ENCODE peak calls at places on chromosomes 16 and 17, in five cellular contexts. A is IMR-90, Y is prostate gland, V is GM12891, D is HCT116. C is an unnamed sample.

GRCh38 chr16:35574454-35575431 is 2115.3 kb downstream of the TP53TG3F start:
- DNase-seq in Y (no peak), A (no peak), D (no peak), V (no peak), C (no peak)

GRCh38 chr16:73143681-73144370 is 95.9 kb upstream of the ZFHX3 start:
- DNase-seq in D (no peak), V (no peak), Y (no peak), A (no peak), C (no peak)

GRCh38 chr16:17063156-17063555 is 407.6 kb downstream of the XYLT1 start:
- DNase-seq in A (no peak), V (no peak), D (no peak), Y (no peak), C (no peak)

GRCh38 chr16:53598513-53599266 is 95.7 kb upstream of the AKTIP start:
- DNase-seq in V (no peak), D (no peak), Y (no peak), A (no peak), C (no peak)

GRCh38 chr17:5758651-5759050 is 174.3 kb upstream of the NLRP1 start:
- DNase-seq in D (peak), A (peak), V (no peak), Y (no peak), C (peak)

GRCh38 chr16:74309789-74310781 is 13.5 kb downstream of the PSMD7 start:
- DNase-seq in A (peak), Y (peak), V (peak), D (peak), C (peak)

GRCh38 chr17:64171041-64171440 is 41.1 kb upstream of the ERN1 start:
- DNase-seq in V (no peak), D (no peak), Y (no peak), A (no peak), C (no peak)

GRCh38 chr17:78357177-78357586 is 2.7 kb downstream of the SOCS3 start:
- DNase-seq in A (peak), D (no peak), V (no peak), Y (no peak), C (no peak)

GRCh38 chr16:48531011-48531962 is 78.7 kb downstream of the N4BP1 start:
- DNase-seq in D (no peak), A (no peak), V (no peak), Y (no peak), C (no peak)

GRCh38 chr16:75506567-75506966 is 11.3 kb upstream of the CHST6 start:
- DNase-seq in A (peak), Y (no peak), D (peak), V (no peak), C (peak)

GRCh38 chr17:15213381-15214087 is 51.6 kb downstream of the PMP22 start:
- DNase-seq in V (no peak), D (no peak), A (peak), Y (no peak), C (peak)

GRCh38 chr17:76550712-76551615 is 11.1 kb downstream of the PRCD start:
- DNase-seq in A (peak), Y (peak), V (no peak), D (no peak), C (peak)

GRCh38 chr17:79135011-79135410 is 60.4 kb downstream of the ENGASE start:
- DNase-seq in Y (no peak), A (no peak), D (no peak), V (no peak), C (no peak)

GRCh38 chr17:6483507-6483906 is 39.3 kb downstream of the PIMREG start:
- DNase-seq in D (no peak), V (no peak), Y (no peak), A (no peak), C (no peak)

GRCh38 chr16:54282202-54282922 is 4.2 kb downstream of the IRX3 start:
- DNase-seq in D (peak), Y (peak), A (no peak), V (no peak), C (peak)

GRCh38 chr17:16933317-16934132 is 38.4 kb downstream of the TNFRSF13B start:
- DNase-seq in A (no peak), D (no peak), V (no peak), Y (no peak), C (no peak)

GRCh38 chr16:81485225-81485624 is 40.6 kb downstream of the CMIP start:
- DNase-seq in A (no peak), V (no peak), Y (no peak), D (no peak), C (no peak)

GRCh38 chr16:13036600-13036999 is 135.2 kb downstream of the SHISA9 start:
- DNase-seq in A (peak), Y (peak), D (no peak), V (no peak), C (peak)

GRCh38 chr16:10387378-10387681 is 1.5 kb downstream of the ATF7IP2 start:
- DNase-seq in A (no peak), V (no peak), D (no peak), Y (no peak), C (peak)

GRCh38 chr16:50300942-50301625 is 34.7 kb downstream of the ADCY7 start:
- DNase-seq in D (no peak), Y (no peak), A (peak), V (no peak), C (no peak)

GRCh38 chr17:39196820-39197331 is 593 bp downstream of the CACNB1 start:
- DNase-seq in A (no peak), D (no peak), Y (no peak), V (no peak), C (no peak)

GRCh38 chr17:39197380-39198185 is at the start of gene CACNB1:
- DNase-seq in V (peak), Y (peak), D (no peak), A (peak), C (peak)

GRCh38 chr17:39194985-39195524 is 2.4 kb downstream of the CACNB1 start:
- DNase-seq in V (no peak), A (no peak), D (no peak), Y (no peak), C (no peak)

GRCh38 chr17:39195568-39196160 is 1.8 kb downstream of the CACNB1 start:
- DNase-seq in A (no peak), Y (no peak), D (no peak), V (no peak), C (no peak)

DNA sequence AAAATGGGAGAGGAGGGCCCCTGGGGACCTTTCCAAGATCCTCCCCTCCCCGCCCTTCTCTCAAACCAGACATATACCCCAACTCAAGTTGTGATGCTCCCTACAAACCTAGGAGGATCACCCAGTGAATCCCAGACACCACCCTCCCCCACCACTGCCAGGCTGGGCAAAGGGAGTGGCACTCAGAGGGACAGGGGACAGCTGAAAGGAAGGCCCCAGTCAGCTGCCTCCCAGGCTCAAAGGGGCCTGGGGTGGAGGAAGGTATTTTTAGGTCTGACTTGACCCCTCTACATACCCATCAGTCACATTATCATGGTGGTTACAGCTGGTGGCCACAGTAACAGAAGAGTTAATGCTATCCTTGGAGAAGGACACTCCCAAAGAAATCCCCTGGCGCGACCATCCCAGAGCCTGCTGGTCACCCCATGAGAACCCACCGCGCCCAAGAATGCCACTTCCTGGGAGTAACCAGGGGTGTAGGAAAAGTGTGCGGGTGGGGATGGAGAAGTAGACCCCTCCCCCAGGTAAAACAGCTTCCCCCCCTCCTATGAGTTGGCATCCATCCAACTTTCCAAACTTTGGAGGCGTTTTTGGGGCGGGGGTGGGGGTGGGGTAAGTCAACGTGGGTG is 1.2 kb downstream of the CACNB1 start:
- DNase-seq in D (no peak), A (no peak), Y (no peak), V (no peak), C (no peak)
- TF ChIP-seq POLR2A in D (no peak), A (no peak), Y (no peak), V (no peak), C (no peak)

DNA sequence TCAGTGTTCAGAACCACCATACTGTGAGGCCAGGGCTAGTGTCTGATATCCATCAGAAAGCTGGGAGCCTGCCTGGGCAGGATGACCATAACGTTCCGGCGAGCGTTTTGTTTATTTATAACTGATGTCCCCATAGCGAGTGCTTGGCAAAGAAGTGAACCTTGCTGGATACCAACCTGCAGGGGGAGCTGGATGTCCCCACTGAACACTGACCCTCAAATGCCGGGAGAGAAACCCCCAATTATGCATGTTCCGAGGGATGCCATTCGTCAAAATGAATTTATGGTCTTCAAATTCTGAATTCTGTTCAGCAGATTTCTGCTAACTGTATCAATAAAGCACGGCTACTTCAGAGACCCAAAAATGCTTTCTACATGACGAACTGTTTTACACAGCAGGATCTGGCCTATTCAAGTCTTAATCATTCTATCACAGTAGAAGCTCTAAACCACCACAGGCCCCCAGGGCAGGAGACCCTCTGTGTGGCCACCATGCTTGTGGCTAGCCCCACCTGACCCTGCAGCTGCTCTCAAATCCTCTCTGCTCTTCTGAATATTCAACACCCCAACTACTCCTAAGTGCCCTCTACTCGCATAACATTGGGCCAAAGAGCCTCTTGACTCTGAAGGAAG is 15.2 kb downstream of the MED24 start:
- DNase-seq in Y (peak), D (peak), A (peak), V (no peak), C (peak)
- TF ChIP-seq POLR2A in Y (no peak), D (no peak), A (no peak), V (no peak), C (no peak)

GRCh38 chr17:39208893-39209292 is 8.8 kb downstream of the RPL19 start:
- DNase-seq in Y (no peak), A (no peak), V (peak), D (no peak), C (peak)

GRCh38 chr17:39208136-39208535 is 8.1 kb downstream of the RPL19 start:
- DNase-seq in A (peak), D (no peak), Y (no peak), V (no peak), C (no peak)

GRCh38 chr17:39212200-39212810 is 12.2 kb downstream of the RPL19 start:
- DNase-seq in A (no peak), Y (no peak), V (no peak), D (no peak), C (no peak)

GRCh38 chr17:39210093-39210434 is 10.0 kb downstream of the RPL19 start:
- DNase-seq in V (no peak), Y (no peak), D (no peak), A (no peak), C (no peak)

GRCh38 chr17:39209317-39210092 is 9.4 kb downstream of the RPL19 start:
- DNase-seq in D (no peak), Y (peak), A (peak), V (no peak), C (peak)
- TF ChIP-seq POLR2A in D (no peak), Y (peak), A (peak), V (no peak), C (no peak)

DNA sequence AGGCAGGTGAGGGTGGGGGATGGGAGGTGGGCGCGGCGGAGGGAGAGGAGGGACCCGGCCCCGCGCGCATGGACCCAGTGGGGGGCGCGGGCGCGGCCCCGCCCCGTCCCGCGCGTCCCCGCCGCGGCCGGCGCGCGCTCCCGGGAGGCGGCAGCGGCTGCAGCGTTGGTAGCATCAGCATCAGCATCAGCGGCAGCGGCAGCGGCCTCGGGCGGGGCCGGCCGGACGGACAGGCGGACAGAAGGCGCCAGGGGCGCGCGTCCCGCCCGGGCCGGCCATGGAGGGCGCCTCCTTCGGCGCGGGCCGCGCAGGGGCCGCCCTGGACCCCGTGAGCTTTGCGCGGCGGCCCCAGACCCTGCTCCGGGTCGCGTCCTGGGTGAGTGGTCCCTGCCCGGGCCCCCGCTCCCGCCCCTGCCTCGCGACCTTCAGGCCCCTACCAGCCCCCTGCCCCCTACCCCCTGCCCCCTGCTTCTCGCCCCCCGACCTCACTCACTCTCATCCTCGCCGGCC is at the start of gene SYNGR3:
- DNase-seq in V (no peak), Y (no peak), D (no peak), A (no peak), C (no peak)
- TF ChIP-seq POLR2A in V (no peak), Y (no peak), D (no peak), A (no peak), C (no peak)

GRCh38 chr17:50165066-50165465 is 739 bp upstream of the SGCA start:
- DNase-seq in D (no peak), Y (no peak), A (no peak), V (no peak), C (no peak)

GRCh38 chr17:50164697-50164988 is 1.2 kb upstream of the SGCA start:
- DNase-seq in Y (no peak), A (no peak), V (no peak), D (no peak), C (no peak)

GRCh38 chr17:50166518-50167181 is 845 bp downstream of the SGCA start:
- DNase-seq in D (no peak), A (no peak), Y (no peak), V (no peak), C (no peak)

GRCh38 chr17:50165466-50165865 is 339 bp upstream of the SGCA start:
- DNase-seq in A (no peak), D (no peak), V (no peak), Y (no peak), C (no peak)

DNA sequence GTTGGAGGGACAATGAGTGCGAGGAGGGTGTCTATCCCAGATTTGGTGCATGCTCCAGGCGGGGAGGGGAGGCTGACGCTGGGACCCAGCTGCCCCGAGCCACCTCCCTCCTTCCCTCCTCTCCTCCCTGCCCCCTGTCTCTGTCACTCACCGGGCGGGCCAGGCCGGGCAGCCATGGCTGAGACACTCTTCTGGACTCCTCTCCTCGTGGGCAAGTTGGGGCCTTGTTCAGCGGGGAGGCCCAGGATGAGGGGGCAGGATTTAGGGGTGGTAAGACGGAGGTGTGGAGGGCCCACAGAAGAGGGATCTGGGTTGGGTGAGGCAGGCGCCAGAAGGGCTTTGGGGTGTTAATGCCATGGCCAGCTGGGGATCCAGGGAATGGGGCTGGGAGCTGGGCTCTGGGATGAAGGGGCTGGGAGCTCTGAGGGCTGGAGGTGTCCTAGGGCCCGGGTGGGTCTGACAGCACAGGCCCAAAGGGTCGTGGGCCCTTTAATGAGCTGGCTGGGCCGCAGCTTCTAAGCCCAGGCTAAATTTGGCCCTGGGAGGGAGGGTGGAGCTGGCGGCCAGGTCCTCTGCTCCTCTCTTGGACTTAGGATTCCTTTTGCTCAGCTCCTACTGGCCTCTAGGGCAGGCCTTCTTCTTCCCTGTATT is at the start of gene SGCA:
- DNase-seq in V (no peak), Y (no peak), D (no peak), A (no peak), C (no peak)
- TF ChIP-seq POLR2A in V (no peak), Y (no peak), D (no peak), A (no peak), C (no peak)